ENCODE peak calls at places on chromosomes 3 and 15, in six cellular contexts. M is epithelial cell of esophagus, S is neural progenitor cell, O is fibroblast of villous mesenchyme, F is ascending aorta, G is dorsolateral prefrontal cortex. K is an unnamed sample.

GRCh38 chr3:72782521-72782920 is 65.7 kb downstream of the SHQ1 start:
- DNase-seq in M (no peak), S (no peak), O (no peak), F (no peak), G (no peak), K (no peak)

GRCh38 chr3:161104561-161105551 is at the start of gene B3GALNT1:
- DNase-seq in M (peak; percentile 39), S (peak; percentile 75), O (peak; percentile 65), F (no peak), G (peak; percentile 27), K (peak; percentile 68)

GRCh38 chr3:71269896-71270295 is 313.6 kb downstream of the FOXP1 start:
- DNase-seq in M (no peak), S (no peak), O (no peak), F (no peak), G (no peak), K (no peak)

GRCh38 chr15:60973637-60974415 is 255.3 kb downstream of the RORA start:
- DNase-seq in M (peak; percentile 73), S (peak; percentile 42), O (peak; percentile 56), F (no peak), G (no peak), K (no peak)

GRCh38 chr3:103684956-103685355 is 1250.1 kb downstream of the ZPLD1 start:
- DNase-seq in M (no peak), S (no peak), O (no peak), F (no peak), G (no peak), K (no peak)

GRCh38 chr15:68145706-68146105 is 59.4 kb downstream of the CALML4 start:
- DNase-seq in M (no peak), S (no peak), O (no peak), F (no peak), G (no peak), K (no peak)

GRCh38 chr15:77684341-77685081 is 51.8 kb upstream of the LINGO1 start:
- DNase-seq in M (no peak), S (no peak), O (no peak), F (no peak), G (no peak), K (no peak)

GRCh38 chr15:101391431-101391830 is 96.4 kb upstream of the SNRPA1 start:
- DNase-seq in M (no peak), S (no peak), O (no peak), F (no peak), G (no peak), K (no peak)

GRCh38 chr15:91622676-91623342 is 230.7 kb upstream of the SLCO3A1 start:
- DNase-seq in M (no peak), S (peak; percentile 40), O (no peak), F (no peak), G (no peak), K (no peak)

GRCh38 chr3:146585156-146585555 is 20.0 kb downstream of the PLSCR5 start:
- DNase-seq in M (no peak), S (no peak), O (no peak), F (no peak), G (no peak), K (no peak)

GRCh38 chr3:89619263-89619662 is 511.8 kb downstream of the EPHA3 start:
- DNase-seq in M (no peak), S (no peak), O (no peak), F (no peak), G (no peak), K (no peak)

GRCh38 chr3:24387000-24387399 is 107.7 kb downstream of the THRB start:
- DNase-seq in M (peak; percentile 82), S (no peak), O (no peak), F (no peak), G (no peak), K (no peak)

GRCh38 chr15:53072077-53072476 is 281.9 kb upstream of the ONECUT1 start:
- DNase-seq in M (peak; percentile 87), S (peak; percentile 90), O (no peak), F (no peak), G (peak; percentile 57), K (no peak)

GRCh38 chr3:121992601-121993560 is 29.2 kb downstream of the ILDR1 start:
- DNase-seq in M (no peak), S (no peak), O (no peak), F (no peak), G (no peak), K (no peak)

GRCh38 chr15:88262064-88262463 is 5.5 kb upstream of the NTRK3 start:
- DNase-seq in M (no peak), S (no peak), O (no peak), F (no peak), G (no peak), K (no peak)

GRCh38 chr3:31043184-31043819 is 148.8 kb upstream of the GADL1 start:
- DNase-seq in M (peak; percentile 64), S (no peak), O (peak; percentile 68), F (no peak), G (no peak), K (no peak)

GRCh38 chr15:74788716-74789151 is 6.9 kb downstream of the CSK start:
- DNase-seq in M (no peak), S (peak; percentile 21), O (no peak), F (no peak), G (no peak), K (no peak)

GRCh38 chr3:43144811-43145490 is 39.1 kb upstream of the POMGNT2 start:
- DNase-seq in M (peak; percentile 7), S (no peak), O (peak; percentile 43), F (no peak), G (no peak), K (no peak)

GRCh38 chr3:78255403-78255802 is 1215.5 kb downstream of the ROBO2 start:
- DNase-seq in M (peak; percentile 3), S (no peak), O (peak; percentile 91), F (no peak), G (no peak), K (no peak)

GRCh38 chr15:56839641-56840040 is 78.8 kb upstream of the TCF12 start:
- DNase-seq in M (no peak), S (no peak), O (no peak), F (no peak), G (no peak), K (no peak)

GRCh38 chr3:195104340-195104739 is 166.6 kb downstream of the XXYLT1 start:
- DNase-seq in M (no peak), S (no peak), O (no peak), F (no peak), G (no peak), K (no peak)

GRCh38 chr3:65672876-65673815 is 365.6 kb downstream of the MAGI1 start:
- DNase-seq in M (peak; percentile 78), S (peak; percentile 83), O (peak; percentile 54), F (no peak), G (peak; percentile 64), K (no peak)

GRCh38 chr3:172606021-172606420 is 82.8 kb upstream of the TNFSF10 start:
- DNase-seq in M (peak; percentile 58), S (no peak), O (no peak), F (no peak), G (no peak), K (no peak)

GRCh38 chr15:92749172-92749571 is 93.6 kb upstream of the FAM174B start:
- DNase-seq in M (no peak), S (no peak), O (no peak), F (no peak), G (no peak), K (no peak)

GRCh38 chr15:29596266-29596665 is 226.0 kb downstream of the TJP1 start:
- DNase-seq in M (peak; percentile 33), S (no peak), O (peak; percentile 63), F (no peak), G (no peak), K (no peak)

GRCh38 chr15:94079459-94079858 is 151.9 kb upstream of the MCTP2 start:
- DNase-seq in M (no peak), S (no peak), O (no peak), F (no peak), G (no peak), K (no peak)

GRCh38 chr3:131047582-131047981 is 20.9 kb downstream of the NEK11 start:
- DNase-seq in M (no peak), S (no peak), O (no peak), F (no peak), G (no peak), K (no peak)

GRCh38 chr3:14403636-14404395 is 1.4 kb downstream of the SLC6A6 start:
- DNase-seq in M (no peak), S (peak; percentile 36), O (peak; percentile 19), F (no peak), G (no peak), K (no peak)

GRCh38 chr3:97970929-97971460 is 1.2 kb downstream of the RIOX2 start:
- DNase-seq in M (no peak), S (no peak), O (peak; percentile 36), F (no peak), G (no peak), K (no peak)
- H3K4me3 ChIP-seq in M (peak overlapping the region; percentile 61), S (peak overlapping the region; percentile 76), O (peak overlapping the region; percentile 71), F (peak overlapping the region; percentile 78), G (peak overlapping the region; percentile 65), K (peak overlapping the region; percentile 80)

DNA sequence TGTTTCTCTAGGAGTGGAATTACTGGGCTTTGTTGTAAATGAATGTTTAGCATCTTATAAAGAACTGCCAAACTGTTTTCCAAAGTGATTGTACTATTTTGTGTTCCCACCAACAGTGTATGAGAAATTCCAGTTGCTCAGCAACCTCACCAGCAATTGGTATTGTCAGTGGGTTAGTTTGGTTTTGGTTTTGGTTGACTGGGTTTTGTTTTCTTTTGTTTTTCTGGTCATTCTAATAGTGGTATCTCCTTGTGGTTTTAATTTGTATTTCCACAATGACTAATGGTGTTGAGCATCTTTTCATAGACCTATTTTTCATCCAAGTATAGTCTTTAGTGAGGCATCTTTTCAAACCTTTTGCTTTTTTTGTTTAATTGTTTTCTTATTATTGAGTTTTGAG is 27.1 kb downstream of the FILIP1L start:
- DNase-seq in M (no peak), S (no peak), O (peak; percentile 54), F (no peak), G (no peak), K (no peak)
- H3K4me3 ChIP-seq in M (no peak overlapping the region), S (no peak overlapping the region), O (no peak overlapping the region), F (no peak overlapping the region), G (no peak overlapping the region), K (no peak overlapping the region)

GRCh38 chr3:129118745-129119144 is 2.9 kb downstream of the RAB43 start:
- DNase-seq in M (no peak), S (no peak), O (no peak), F (no peak), G (no peak), K (no peak)
- H3K4me3 ChIP-seq in M (no peak overlapping the region), S (no peak overlapping the region), O (no peak overlapping the region), F (no peak overlapping the region), G (no peak overlapping the region), K (peak overlapping the region; percentile 85)

DNA sequence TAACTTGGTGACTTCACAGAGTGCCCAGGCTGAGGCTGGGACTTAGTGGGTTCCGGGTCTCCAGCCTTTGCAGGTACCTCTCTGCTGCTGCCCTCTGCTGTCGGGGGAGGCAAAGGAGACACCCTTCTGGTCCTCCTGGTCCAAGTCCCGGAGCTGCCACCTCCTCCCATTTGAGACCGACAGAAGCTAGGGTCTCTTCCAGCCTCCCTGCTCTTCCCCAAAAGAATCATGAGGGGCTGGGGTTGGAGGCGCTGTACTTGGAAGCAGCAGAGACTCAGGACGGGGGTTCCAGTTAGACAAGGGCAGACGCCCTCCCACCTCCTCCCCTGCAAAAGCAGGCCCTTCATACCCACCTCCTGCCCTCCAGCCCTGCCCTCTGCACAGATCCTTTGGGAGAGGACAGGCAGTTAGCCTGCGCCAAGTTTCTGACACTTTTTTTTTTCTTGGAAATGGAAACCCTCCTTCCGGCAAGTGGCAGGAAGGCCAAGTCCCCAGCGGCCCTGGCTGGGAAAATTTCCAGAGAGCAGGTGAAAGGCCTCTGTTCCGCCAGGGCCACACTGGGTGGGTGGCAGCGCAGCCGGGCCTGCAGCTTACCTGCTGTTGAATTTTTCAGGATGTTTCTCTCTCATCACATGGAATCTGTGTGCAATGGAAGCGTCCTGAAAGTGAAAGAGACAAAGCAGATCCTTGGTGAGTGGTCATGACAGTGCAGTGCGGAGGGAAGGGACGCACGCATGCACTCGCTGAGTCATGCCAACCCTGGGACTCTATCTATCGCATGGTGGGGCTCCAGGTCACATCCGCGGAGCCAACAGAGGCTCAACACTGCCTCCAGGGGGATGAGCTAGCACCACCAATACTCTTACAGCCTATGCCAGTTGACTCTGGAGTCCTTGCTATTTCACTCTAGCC is 119.9 kb downstream of the DGKG start:
- DNase-seq in M (peak; percentile 75), S (peak; percentile 84), O (peak; percentile 78), F (peak; percentile 39), G (peak; percentile 68), K (no peak)
- H3K4me3 ChIP-seq in M (no peak overlapping the region), S (no peak overlapping the region), O (peak overlapping the region; percentile 7), F (peak overlapping the region; percentile 41), G (no peak overlapping the region), K (peak overlapping the region; percentile 31)